ENCODE peak calls at places on chromosomes 11 and 22, in four cellular contexts. One of them, this sample, is unnamed.

GRCh38 chr22:40542821-40543540 is 93.5 kb downstream of the MRTFA start:
- DNase-seq in neuronal stem cell: no peak
- DNase-seq in tibial nerve: no peak
- DNase-seq in HAP-1: no peak
- DNase-seq in this sample: no peak

GRCh38 chr22:42188808-42189447 is 58.3 kb upstream of the CYP2D6 start:
- DNase-seq in neuronal stem cell: no peak
- DNase-seq in HAP-1: no peak
- DNase-seq in tibial nerve: no peak
- DNase-seq in this sample: peak

GRCh38 chr11:125275905-125276634 is 111.5 kb downstream of the PKNOX2 start:
- DNase-seq in HAP-1: no peak
- DNase-seq in tibial nerve: no peak
- DNase-seq in neuronal stem cell: no peak
- DNase-seq in this sample: no peak

GRCh38 chr11:116595305-116595880 is 177.4 kb downstream of the BUD13 start:
- DNase-seq in HAP-1: no peak
- DNase-seq in tibial nerve: no peak
- DNase-seq in neuronal stem cell: no peak
- DNase-seq in this sample: no peak

GRCh38 chr11:31657091-31657490 is 147.5 kb downstream of the ELP4 start:
- DNase-seq in HAP-1: no peak
- DNase-seq in neuronal stem cell: no peak
- DNase-seq in tibial nerve: no peak
- DNase-seq in this sample: no peak

GRCh38 chr11:1825039-1825740 is 9.6 kb upstream of the SYT8 start:
- DNase-seq in HAP-1: peak
- DNase-seq in tibial nerve: no peak
- DNase-seq in neuronal stem cell: peak
- DNase-seq in this sample: peak

GRCh38 chr11:120834686-120835225 is 189.1 kb upstream of the TBCEL start:
- DNase-seq in HAP-1: no peak
- DNase-seq in tibial nerve: no peak
- DNase-seq in neuronal stem cell: no peak
- DNase-seq in this sample: no peak

GRCh38 chr11:16859651-16860050 is 121.2 kb downstream of the C11orf58 start:
- DNase-seq in HAP-1: no peak
- DNase-seq in tibial nerve: no peak
- DNase-seq in neuronal stem cell: no peak
- DNase-seq in this sample: no peak

This sample was measured in endodermal cell.